ENCODE peak calls at places on chromosomes 6 and 20, in six cellular contexts. One of them, this sample, is unnamed.

GRCh38 chr6:168120390-168121307 is 41.6 kb upstream of the FRMD1 start:
- DNase-seq in sigmoid colon: peak; percentile 40
- DNase-seq in tibial nerve: no peak
- DNase-seq in stomach: no peak
- DNase-seq in SK-N-SH: peak; percentile 8
- DNase-seq in transverse colon: no peak
- DNase-seq in this sample: no peak

GRCh38 chr6:158715330-158716311 is 65.8 kb downstream of the SYTL3 start:
- DNase-seq in sigmoid colon: no peak
- DNase-seq in tibial nerve: no peak
- DNase-seq in stomach: no peak
- DNase-seq in SK-N-SH: no peak
- DNase-seq in transverse colon: peak; percentile 64
- DNase-seq in this sample: no peak

GRCh38 chr20:36950432-36951197 is 893 bp downstream of the SAMHD1 start:
- DNase-seq in sigmoid colon: peak; percentile 63
- DNase-seq in tibial nerve: no peak
- DNase-seq in stomach: peak; percentile 28
- DNase-seq in SK-N-SH: no peak
- DNase-seq in transverse colon: peak; percentile 39
- DNase-seq in this sample: no peak

GRCh38 chr6:128111096-128111495 is 210.2 kb upstream of the THEMIS start:
- DNase-seq in sigmoid colon: no peak
- DNase-seq in tibial nerve: no peak
- DNase-seq in stomach: no peak
- DNase-seq in SK-N-SH: no peak
- DNase-seq in transverse colon: no peak
- DNase-seq in this sample: no peak

GRCh38 chr6:70274338-70274737 is 28.5 kb downstream of the COL9A1 start:
- DNase-seq in sigmoid colon: no peak
- DNase-seq in tibial nerve: no peak
- DNase-seq in stomach: no peak
- DNase-seq in SK-N-SH: no peak
- DNase-seq in transverse colon: no peak
- DNase-seq in this sample: no peak

GRCh38 chr6:167119680-167120556 is 3.0 kb upstream of the CCR6 start:
- DNase-seq in sigmoid colon: no peak
- DNase-seq in tibial nerve: no peak
- DNase-seq in stomach: peak; percentile 46
- DNase-seq in SK-N-SH: no peak
- DNase-seq in transverse colon: peak; percentile 69
- DNase-seq in this sample: no peak

GRCh38 chr6:52900536-52900935 is 9.0 kb downstream of the GSTA3 start:
- DNase-seq in sigmoid colon: no peak
- DNase-seq in tibial nerve: no peak
- DNase-seq in stomach: no peak
- DNase-seq in SK-N-SH: no peak
- DNase-seq in transverse colon: no peak
- DNase-seq in this sample: no peak

GRCh38 chr6:46184114-46184513 is 13.3 kb upstream of the ENPP5 start:
- DNase-seq in sigmoid colon: no peak
- DNase-seq in tibial nerve: peak; percentile 35
- DNase-seq in stomach: no peak
- DNase-seq in SK-N-SH: no peak
- DNase-seq in transverse colon: no peak
- DNase-seq in this sample: no peak

GRCh38 chr6:20943036-20943627 is 408.9 kb downstream of the CDKAL1 start:
- DNase-seq in sigmoid colon: no peak
- DNase-seq in tibial nerve: no peak
- DNase-seq in stomach: no peak
- DNase-seq in SK-N-SH: no peak
- DNase-seq in transverse colon: no peak
- DNase-seq in this sample: no peak

GRCh38 chr6:37576336-37576737 is 76.6 kb upstream of the CCDC167 start:
- DNase-seq in sigmoid colon: no peak
- DNase-seq in tibial nerve: no peak
- DNase-seq in stomach: no peak
- DNase-seq in SK-N-SH: no peak
- DNase-seq in transverse colon: no peak
- DNase-seq in this sample: no peak

GRCh38 chr6:167796668-167797031 is 30.1 kb upstream of the AFDN start:
- DNase-seq in sigmoid colon: no peak
- DNase-seq in tibial nerve: no peak
- DNase-seq in stomach: no peak
- DNase-seq in SK-N-SH: no peak
- DNase-seq in transverse colon: peak; percentile 65
- DNase-seq in this sample: no peak

GRCh38 chr6:79808846-79809245 is 138.5 kb downstream of the ELOVL4 start:
- DNase-seq in sigmoid colon: no peak
- DNase-seq in tibial nerve: no peak
- DNase-seq in stomach: no peak
- DNase-seq in SK-N-SH: no peak
- DNase-seq in transverse colon: no peak
- DNase-seq in this sample: no peak

GRCh38 chr6:32954983-32955802 is 2.3 kb upstream of the HLA-DMA start:
- DNase-seq in sigmoid colon: no peak
- DNase-seq in tibial nerve: no peak
- DNase-seq in stomach: peak; percentile 38
- DNase-seq in SK-N-SH: no peak
- DNase-seq in transverse colon: peak; percentile 42
- DNase-seq in this sample: no peak

GRCh38 chr6:17987576-17988421 is at the start of gene KIF13A:
- DNase-seq in sigmoid colon: peak; percentile 84
- DNase-seq in tibial nerve: peak; percentile 61
- DNase-seq in stomach: peak; percentile 58
- DNase-seq in SK-N-SH: peak; percentile 93
- DNase-seq in transverse colon: peak; percentile 65
- DNase-seq in this sample: peak; percentile 66

GRCh38 chr6:40962241-40962640 is 76.8 kb downstream of the UNC5CL start:
- DNase-seq in sigmoid colon: no peak
- DNase-seq in tibial nerve: no peak
- DNase-seq in stomach: no peak
- DNase-seq in SK-N-SH: no peak
- DNase-seq in transverse colon: no peak
- DNase-seq in this sample: no peak

GRCh38 chr6:156262014-156262413 is 515.2 kb upstream of the ARID1B start:
- DNase-seq in sigmoid colon: no peak
- DNase-seq in tibial nerve: no peak
- DNase-seq in stomach: no peak
- DNase-seq in SK-N-SH: peak; percentile 30
- DNase-seq in transverse colon: no peak
- DNase-seq in this sample: no peak

GRCh38 chr6:15430947-15431405 is 185.1 kb downstream of the JARID2 start:
- DNase-seq in sigmoid colon: no peak
- DNase-seq in tibial nerve: no peak
- DNase-seq in stomach: no peak
- DNase-seq in SK-N-SH: no peak
- DNase-seq in transverse colon: no peak
- DNase-seq in this sample: no peak

GRCh38 chr6:53811082-53811481 is 16.3 kb downstream of the LRRC1 start:
- DNase-seq in sigmoid colon: no peak
- DNase-seq in tibial nerve: no peak
- DNase-seq in stomach: peak; percentile 84
- DNase-seq in SK-N-SH: no peak
- DNase-seq in transverse colon: peak; percentile 69
- DNase-seq in this sample: no peak

GRCh38 chr6:12348530-12349511 is 58.7 kb downstream of the EDN1 start:
- DNase-seq in sigmoid colon: no peak
- DNase-seq in tibial nerve: no peak
- DNase-seq in stomach: peak; percentile 58
- DNase-seq in SK-N-SH: no peak
- DNase-seq in transverse colon: peak; percentile 38
- DNase-seq in this sample: no peak

GRCh38 chr20:31606678-31606927 is 1.5 kb downstream of the ID1 start:
- DNase-seq in sigmoid colon: no peak
- DNase-seq in tibial nerve: no peak
- DNase-seq in stomach: no peak
- DNase-seq in SK-N-SH: no peak
- DNase-seq in transverse colon: peak; percentile 27
- DNase-seq in this sample: no peak

GRCh38 chr20:31605902-31606677 is 1.0 kb downstream of the ID1 start:
- DNase-seq in sigmoid colon: peak; percentile 72
- DNase-seq in tibial nerve: no peak
- DNase-seq in stomach: peak; percentile 35
- DNase-seq in SK-N-SH: peak; percentile 52
- DNase-seq in transverse colon: peak; percentile 57
- DNase-seq in this sample: peak; percentile 52

GRCh38 chr20:31606928-31607639 is 2.0 kb downstream of the ID1 start:
- DNase-seq in sigmoid colon: no peak
- DNase-seq in tibial nerve: no peak
- DNase-seq in stomach: peak; percentile 55
- DNase-seq in SK-N-SH: peak; percentile 69
- DNase-seq in transverse colon: peak; percentile 55
- DNase-seq in this sample: peak; percentile 51

GRCh38 chr20:31607640-31608255 is 2.7 kb downstream of the ID1 start:
- DNase-seq in sigmoid colon: no peak
- DNase-seq in tibial nerve: no peak
- DNase-seq in stomach: no peak
- DNase-seq in SK-N-SH: no peak
- DNase-seq in transverse colon: no peak
- DNase-seq in this sample: no peak

GRCh38 chr20:31608256-31608980 is 3.3 kb downstream of the ID1 start:
- DNase-seq in sigmoid colon: peak; percentile 87
- DNase-seq in tibial nerve: peak; percentile 67
- DNase-seq in stomach: peak; percentile 92
- DNase-seq in SK-N-SH: peak; percentile 81
- DNase-seq in transverse colon: peak; percentile 92
- DNase-seq in this sample: peak; percentile 80
- TF ChIP-seq EP300 in sigmoid colon: no peak
- TF ChIP-seq EP300 in tibial nerve: no peak
- TF ChIP-seq EP300 in stomach: peak; percentile 68
- TF ChIP-seq EP300 in SK-N-SH: peak; percentile 66
- TF ChIP-seq EP300 in transverse colon: peak; percentile 78
- TF ChIP-seq EP300 in this sample: no peak

GRCh38 chr20:24064092-24064491 is 75.5 kb upstream of the GGTLC1 start:
- DNase-seq in sigmoid colon: no peak
- DNase-seq in tibial nerve: no peak
- DNase-seq in stomach: no peak
- DNase-seq in SK-N-SH: no peak
- DNase-seq in transverse colon: no peak
- DNase-seq in this sample: no peak

GRCh38 chr20:24066075-24066700 is 77.6 kb upstream of the GGTLC1 start:
- DNase-seq in sigmoid colon: no peak
- DNase-seq in tibial nerve: no peak
- DNase-seq in stomach: no peak
- DNase-seq in SK-N-SH: no peak
- DNase-seq in transverse colon: no peak
- DNase-seq in this sample: no peak

GRCh38 chr20:24064915-24065314 is 76.3 kb upstream of the GGTLC1 start:
- DNase-seq in sigmoid colon: no peak
- DNase-seq in tibial nerve: no peak
- DNase-seq in stomach: no peak
- DNase-seq in SK-N-SH: no peak
- DNase-seq in transverse colon: no peak
- DNase-seq in this sample: no peak

GRCh38 chr20:24060851-24061590 is 72.4 kb upstream of the GGTLC1 start:
- DNase-seq in sigmoid colon: no peak
- DNase-seq in tibial nerve: no peak
- DNase-seq in stomach: no peak
- DNase-seq in SK-N-SH: no peak
- DNase-seq in transverse colon: no peak
- DNase-seq in this sample: no peak

DNA sequence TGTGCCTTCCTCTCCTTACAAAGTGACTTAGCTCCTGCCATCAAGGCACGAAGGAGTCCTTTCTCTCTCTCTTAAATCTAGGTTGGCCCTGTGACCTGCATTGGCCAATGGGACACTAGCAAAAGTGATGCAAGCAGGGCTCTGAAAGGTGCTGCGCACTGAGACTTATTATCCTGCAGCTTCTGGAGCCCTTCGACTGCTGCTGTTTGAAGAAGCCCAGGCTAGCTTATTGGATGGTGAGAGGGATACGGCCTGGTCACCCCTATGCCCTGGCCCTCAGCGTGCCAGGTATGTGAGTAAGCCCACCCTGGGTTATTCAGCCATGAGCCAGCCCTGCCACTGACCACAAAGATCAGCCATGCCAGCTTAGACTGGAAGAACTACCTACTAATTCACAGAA is 74.5 kb upstream of the GGTLC1 start:
- DNase-seq in sigmoid colon: no peak
- DNase-seq in tibial nerve: no peak
- DNase-seq in stomach: no peak
- DNase-seq in SK-N-SH: no peak
- DNase-seq in transverse colon: no peak
- DNase-seq in this sample: no peak
- H3K36me3 ChIP-seq in sigmoid colon: no peaks in the 10 kb centered on the region
- H3K36me3 ChIP-seq in tibial nerve: no peaks in the 10 kb centered on the region
- H3K36me3 ChIP-seq in stomach: no peaks in the 10 kb centered on the region
- H3K36me3 ChIP-seq in SK-N-SH: no peaks in the 10 kb centered on the region
- H3K36me3 ChIP-seq in transverse colon: no peaks in the 10 kb centered on the region
- H3K36me3 ChIP-seq in this sample: no peaks in the 10 kb centered on the region

GRCh38 chr20:3812259-3812681 is 8.1 kb upstream of the AP5S1 start:
- DNase-seq in sigmoid colon: peak; percentile 64
- DNase-seq in tibial nerve: no peak
- DNase-seq in stomach: no peak
- DNase-seq in SK-N-SH: peak; percentile 34
- DNase-seq in transverse colon: no peak
- DNase-seq in this sample: no peak

GRCh38 chr20:3812975-3813599 is 7.3 kb upstream of the AP5S1 start:
- DNase-seq in sigmoid colon: peak; percentile 60
- DNase-seq in tibial nerve: no peak
- DNase-seq in stomach: no peak
- DNase-seq in SK-N-SH: no peak
- DNase-seq in transverse colon: no peak
- DNase-seq in this sample: no peak

GRCh38 chr20:3808544-3808943 is 11.8 kb upstream of the AP5S1 start:
- DNase-seq in sigmoid colon: peak; percentile 34
- DNase-seq in tibial nerve: no peak
- DNase-seq in stomach: no peak
- DNase-seq in SK-N-SH: no peak
- DNase-seq in transverse colon: no peak
- DNase-seq in this sample: no peak

GRCh38 chr20:3813758-3814581 is 6.4 kb upstream of the AP5S1 start:
- DNase-seq in sigmoid colon: peak; percentile 65
- DNase-seq in tibial nerve: no peak
- DNase-seq in stomach: peak; percentile 41
- DNase-seq in SK-N-SH: no peak
- DNase-seq in transverse colon: no peak
- DNase-seq in this sample: no peak

GRCh38 chr20:3811421-3812258 is 8.7 kb upstream of the AP5S1 start:
- DNase-seq in sigmoid colon: peak; percentile 100
- DNase-seq in tibial nerve: peak; percentile 99
- DNase-seq in stomach: peak; percentile 99
- DNase-seq in SK-N-SH: peak; percentile 93
- DNase-seq in transverse colon: peak; percentile 98
- DNase-seq in this sample: peak; percentile 100
- H3K4me1 ChIP-seq in sigmoid colon: no peaks in the 10 kb centered on the region
- H3K4me1 ChIP-seq in tibial nerve: peaks cover 24% of the 10 kb centered on the region
- H3K4me1 ChIP-seq in stomach: peaks cover 66% of the 10 kb centered on the region
- H3K4me1 ChIP-seq in SK-N-SH: peaks cover 37% of the 10 kb centered on the region
- H3K4me1 ChIP-seq in transverse colon: peaks cover 67% of the 10 kb centered on the region
- H3K4me1 ChIP-seq in this sample: peaks cover 20% of the 10 kb centered on the region

DNA sequence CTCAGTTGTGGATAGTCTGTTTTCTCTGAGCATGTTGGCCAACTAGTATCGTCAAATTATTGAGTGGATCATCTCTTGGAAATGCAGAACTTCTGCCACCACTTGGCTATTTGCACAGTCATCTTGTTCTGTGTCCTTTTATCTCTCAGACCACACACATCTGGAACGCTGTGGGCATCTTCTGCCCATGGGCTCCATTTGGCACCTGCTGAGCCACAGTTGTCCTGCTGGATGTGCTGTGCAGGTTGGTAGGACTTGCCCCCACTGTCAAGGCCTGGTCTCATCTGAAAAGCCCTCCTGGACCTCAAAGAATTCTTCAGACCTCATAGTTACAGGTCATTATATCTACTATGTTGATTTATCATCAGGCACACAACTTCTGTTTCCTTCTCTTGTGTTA is 16.7 kb upstream of the C20orf144 start:
- DNase-seq in sigmoid colon: no peak
- DNase-seq in tibial nerve: no peak
- DNase-seq in stomach: no peak
- DNase-seq in SK-N-SH: no peak
- DNase-seq in transverse colon: no peak
- DNase-seq in this sample: no peak
- TF ChIP-seq EP300 in sigmoid colon: no peak
- TF ChIP-seq EP300 in tibial nerve: no peak
- TF ChIP-seq EP300 in stomach: no peak
- TF ChIP-seq EP300 in SK-N-SH: no peak
- TF ChIP-seq EP300 in transverse colon: no peak
- TF ChIP-seq EP300 in this sample: no peak